ENCODE peak calls at places on chromosomes 6 and 20, in nine cellular contexts. P is lower leg skin, F is choroid plexus epithelial cell, Q is AG04450, G is ovary, U is progenitor cell of endocrine pancreas, X is GM13977, O is stomach, D is nephron progenitor cell. E is an unnamed sample.

GRCh38 chr6:106187424-106187982 is 101.4 kb downstream of the PRDM1 start:
- DNase-seq in P (no peak), F (no peak), Q (no peak), G (no peak), U (no peak), X (no peak), O (no peak), D (no peak), E (no peak)

GRCh38 chr6:52283111-52283510 is 1.4 kb downstream of the MCM3 start:
- DNase-seq in P (no peak), F (no peak), Q (no peak), G (no peak), U (no peak), X (no peak), O (no peak), D (no peak), E (no peak)

GRCh38 chr6:82072771-82073170 is 174.8 kb downstream of the IBTK start:
- DNase-seq in P (no peak), F (peak), Q (peak), G (no peak), U (no peak), X (no peak), O (no peak), D (no peak), E (no peak)

GRCh38 chr6:138923561-138923960 is 64.5 kb downstream of the REPS1 start:
- DNase-seq in P (no peak), F (no peak), Q (no peak), G (no peak), U (no peak), X (no peak), O (no peak), D (no peak), E (no peak)

GRCh38 chr6:20479075-20479871 is 55.0 kb upstream of the CDKAL1 start:
- DNase-seq in P (no peak), F (no peak), Q (no peak), G (no peak), U (no peak), X (no peak), O (no peak), D (no peak), E (no peak)

GRCh38 chr6:63245908-63246307 is 34.6 kb downstream of the FKBP1C start:
- DNase-seq in P (no peak), F (no peak), Q (no peak), G (no peak), U (no peak), X (no peak), O (no peak), D (peak), E (no peak)

GRCh38 chr20:36098364-36098763 is 56.2 kb upstream of the EPB41L1 start:
- DNase-seq in P (peak), F (peak), Q (no peak), G (no peak), U (no peak), X (peak), O (peak), D (no peak), E (peak)

GRCh38 chr20:25453035-25453810 is 45.8 kb downstream of the GINS1 start:
- DNase-seq in P (no peak), F (peak), Q (no peak), G (no peak), U (no peak), X (no peak), O (peak), D (no peak), E (no peak)

GRCh38 chr6:1113921-1114320 is 198.0 kb upstream of the FOXQ1 start:
- DNase-seq in P (no peak), F (no peak), Q (no peak), G (no peak), U (no peak), X (no peak), O (no peak), D (no peak), E (no peak)

GRCh38 chr20:1870792-1871550 is 24.2 kb upstream of the SIRPA start:
- DNase-seq in P (no peak), F (no peak), Q (no peak), G (no peak), U (no peak), X (peak), O (no peak), D (no peak), E (peak)

GRCh38 chr6:72218125-72218524 is 331.8 kb downstream of the RIMS1 start:
- DNase-seq in P (no peak), F (peak), Q (no peak), G (no peak), U (peak), X (peak), O (peak), D (peak), E (no peak)
- TF ChIP-seq CTCF in P (no peak), F (peak), Q (peak), G (no peak), U (peak), X (peak), O (peak), D (peak), E (no peak)

GRCh38 chr6:36131517-36132220 is 1.4 kb downstream of the MAPK13 start:
- DNase-seq in P (no peak), F (peak), Q (peak), G (peak), U (no peak), X (peak), O (peak), D (no peak), E (no peak)
- TF ChIP-seq CTCF in P (no peak), F (no peak), Q (no peak), G (no peak), U (no peak), X (no peak), O (no peak), D (no peak), E (no peak)

GRCh38 chr6:19478273-19478672 is 358.9 kb upstream of the ID4 start:
- DNase-seq in P (no peak), F (no peak), Q (no peak), G (no peak), U (no peak), X (no peak), O (no peak), D (no peak), E (no peak)

GRCh38 chr6:19477563-19477962 is 359.6 kb upstream of the ID4 start:
- DNase-seq in P (no peak), F (no peak), Q (no peak), G (no peak), U (no peak), X (no peak), O (no peak), D (no peak), E (no peak)

GRCh38 chr6:19470333-19470732 is 366.8 kb upstream of the ID4 start:
- DNase-seq in P (no peak), F (no peak), Q (no peak), G (no peak), U (no peak), X (no peak), O (no peak), D (no peak), E (no peak)

GRCh38 chr6:19472168-19472567 is 365.0 kb upstream of the ID4 start:
- DNase-seq in P (no peak), F (peak), Q (peak), G (no peak), U (no peak), X (no peak), O (no peak), D (no peak), E (no peak)

DNA sequence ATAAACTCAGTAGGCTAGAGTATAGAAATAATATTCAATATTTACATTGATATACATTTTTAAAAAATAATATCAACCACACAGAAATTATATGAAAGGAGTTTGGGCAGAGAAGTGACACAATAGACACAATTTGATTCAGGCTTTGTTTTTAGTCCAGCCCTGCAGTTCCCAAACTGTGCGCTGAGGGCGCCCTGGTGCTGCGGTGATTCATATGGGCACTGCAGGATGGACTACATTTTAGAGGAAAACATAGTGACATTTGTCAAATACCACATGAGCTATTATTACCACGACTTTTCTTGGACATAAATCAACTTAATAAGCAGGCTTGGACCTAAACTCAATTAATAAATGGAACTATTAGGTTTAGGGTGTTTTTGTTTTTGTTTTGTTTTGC is 364.3 kb upstream of the ID4 start:
- DNase-seq in P (no peak), F (peak), Q (no peak), G (no peak), U (no peak), X (no peak), O (no peak), D (no peak), E (no peak)
- TF ChIP-seq CTCF in P (no peak), F (peak), Q (peak), G (no peak), U (peak), X (peak), O (no peak), D (peak), E (no peak)

DNA sequence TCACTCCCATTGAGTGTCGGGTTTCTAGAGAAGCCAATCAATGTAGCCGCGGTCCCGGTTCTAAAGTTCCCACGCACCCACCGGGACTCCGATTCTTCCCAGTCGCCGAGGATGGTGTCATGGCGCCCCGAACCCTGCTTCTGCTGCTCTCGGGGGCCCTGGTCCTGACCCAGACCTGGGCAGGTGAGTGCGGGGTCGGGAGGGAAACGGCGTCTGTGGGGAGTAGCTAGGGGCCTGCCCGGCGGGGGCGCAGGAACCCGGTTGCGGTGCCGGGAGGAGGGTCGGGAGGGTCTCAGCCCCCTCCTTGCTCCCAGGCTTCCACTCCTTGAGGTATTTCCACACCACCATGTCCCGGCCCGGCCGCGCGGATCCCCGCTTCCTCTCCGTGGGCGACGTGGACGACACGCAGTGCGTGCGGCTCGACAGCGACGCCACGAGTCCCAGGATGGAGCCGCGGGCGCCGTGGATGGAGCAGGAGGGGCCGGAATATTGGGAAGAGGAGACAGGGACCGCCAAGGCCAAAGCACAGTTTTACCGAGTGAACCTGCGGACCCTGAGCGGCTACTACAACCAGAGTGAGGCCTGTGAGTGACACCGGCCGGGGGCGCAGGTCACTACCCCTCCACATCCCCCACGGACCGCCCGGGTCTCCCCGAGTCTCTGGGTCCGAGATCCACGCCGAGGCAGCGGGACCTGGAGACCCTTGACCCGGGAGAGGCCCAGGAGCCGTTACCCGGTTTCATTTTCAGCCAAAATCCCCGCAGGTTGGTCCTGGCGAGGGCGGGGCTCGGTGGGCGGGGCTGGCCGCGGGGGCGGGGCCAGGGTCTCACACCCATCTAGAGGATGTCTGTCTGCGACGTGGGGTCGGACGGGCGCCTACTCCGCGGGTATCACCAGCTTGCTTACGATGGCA is 35.2 kb upstream of the HLA-G start:
- DNase-seq in P (peak), F (peak), Q (no peak), G (peak), U (no peak), X (peak), O (peak), D (peak), E (peak)
- TF ChIP-seq CTCF in P (no peak), F (peak), Q (peak), G (peak), U (peak), X (peak), O (peak), D (no peak), E (no peak)

DNA sequence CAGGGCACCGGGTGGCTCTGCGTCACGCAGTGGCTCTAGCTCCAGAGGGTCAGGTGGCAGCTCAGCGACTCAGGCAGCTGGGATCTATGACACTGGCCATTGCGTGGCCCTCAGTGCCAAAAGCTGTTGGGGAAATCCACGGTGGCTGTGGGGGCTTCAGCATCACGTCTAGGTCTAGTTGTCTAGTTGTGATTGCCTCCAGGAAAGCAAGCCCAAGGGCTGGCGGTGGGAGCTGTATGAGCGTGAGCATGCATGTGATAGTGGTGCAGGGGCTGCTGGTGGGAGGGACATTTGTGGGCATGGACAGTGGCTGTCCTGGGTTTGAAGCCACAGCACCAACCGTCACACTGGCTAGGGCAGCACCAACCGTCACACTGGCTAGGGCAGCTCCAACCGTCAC is 191.4 kb downstream of the THBS2 start:
- DNase-seq in P (no peak), F (no peak), Q (no peak), G (no peak), U (no peak), X (no peak), O (no peak), D (no peak), E (no peak)
- TF ChIP-seq CTCF in P (no peak), F (no peak), Q (no peak), G (no peak), U (no peak), X (no peak), O (no peak), D (no peak), E (no peak)

DNA sequence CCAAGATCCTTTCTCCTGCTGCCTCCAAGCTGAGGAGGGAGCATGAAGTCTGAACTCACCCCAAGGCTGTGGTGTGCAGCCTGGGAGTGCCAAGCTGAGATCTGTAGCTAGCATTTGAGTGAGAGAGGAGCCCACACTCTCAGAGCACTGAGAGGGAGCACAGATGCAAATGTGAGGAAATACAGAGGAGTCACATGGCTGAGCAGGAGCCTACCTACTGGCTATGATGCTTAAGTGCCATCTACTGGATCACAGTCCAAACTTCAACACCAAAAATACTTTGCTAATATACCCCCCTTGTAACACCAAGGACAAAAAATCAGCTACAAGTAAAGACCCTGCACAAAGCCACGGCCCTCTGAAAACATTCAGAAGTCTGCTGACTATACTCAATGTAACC is 94.4 kb upstream of the IMPG1 start:
- DNase-seq in P (no peak), F (no peak), Q (no peak), G (no peak), U (no peak), X (no peak), O (no peak), D (no peak), E (no peak)
- TF ChIP-seq CTCF in P (no peak), F (no peak), Q (no peak), G (no peak), U (no peak), X (no peak), O (no peak), D (no peak), E (no peak)

GRCh38 chr6:137892271-137892708 is 25.2 kb downstream of the TNFAIP3 start:
- DNase-seq in P (no peak), F (peak), Q (peak), G (no peak), U (no peak), X (no peak), O (no peak), D (no peak), E (no peak)

GRCh38 chr6:137896647-137897046 is 29.6 kb downstream of the TNFAIP3 start:
- DNase-seq in P (no peak), F (no peak), Q (no peak), G (no peak), U (no peak), X (no peak), O (no peak), D (no peak), E (no peak)

GRCh38 chr6:137894779-137895385 is 27.8 kb downstream of the TNFAIP3 start:
- DNase-seq in P (no peak), F (peak), Q (no peak), G (no peak), U (no peak), X (no peak), O (no peak), D (no peak), E (no peak)

GRCh38 chr6:137890983-137891537 is 24.0 kb downstream of the TNFAIP3 start:
- DNase-seq in P (no peak), F (no peak), Q (no peak), G (no peak), U (no peak), X (no peak), O (no peak), D (no peak), E (no peak)

GRCh38 chr6:137893726-137894125 is 26.7 kb downstream of the TNFAIP3 start:
- DNase-seq in P (no peak), F (no peak), Q (no peak), G (no peak), U (no peak), X (no peak), O (no peak), D (no peak), E (no peak)
- TF ChIP-seq CTCF in P (no peak), F (no peak), Q (no peak), G (no peak), U (no peak), X (no peak), O (no peak), D (no peak), E (no peak)

E was measured in activated B cell treated with CpG ODN at 0.5 μM for 24 hours.